ENCODE peak calls at places on chromosomes 6 and 20, in seven cellular contexts. K is NCI-H510A, N is HFF-Myc, V is brain microvascular endothelial cell, M is adrenal gland, F is GM13976, L is AG04449. Q is an unnamed sample.

GRCh38 chr6:17392978-17393334 is 439 bp upstream of the CAP2 start:
- DNase-seq in N (no peak), M (no peak), V (no peak), F (no peak), K (no peak), L (no peak), Q (no peak)

GRCh38 chr6:118892248-118893094 is 1.5 kb upstream of the ASF1A start:
- DNase-seq in F (no peak), M (no peak), N (no peak), V (no peak), L (no peak), K (no peak), Q (peak; percentile 46)

GRCh38 chr6:52900536-52900935 is 9.0 kb downstream of the GSTA3 start:
- DNase-seq in M (no peak), F (no peak), L (no peak), N (no peak), V (no peak), K (no peak), Q (no peak)

GRCh38 chr6:168238159-168238887 is 81.3 kb downstream of the DACT2 start:
- DNase-seq in K (no peak), F (no peak), L (no peak), N (no peak), M (no peak), V (no peak), Q (peak; percentile 54)

GRCh38 chr6:84358581-84358980 is 131.1 kb upstream of the CEP162 start:
- DNase-seq in V (no peak), F (no peak), M (no peak), K (no peak), N (no peak), L (no peak), Q (no peak)

GRCh38 chr6:33113720-33114119 is 37.9 kb downstream of the HLA-DPB1 start:
- DNase-seq in L (no peak), F (no peak), N (no peak), M (no peak), V (no peak), K (no peak), Q (no peak)

GRCh38 chr20:59428441-59429205 is 128.2 kb downstream of the EDN3 start:
- DNase-seq in F (no peak), K (no peak), L (no peak), V (no peak), N (no peak), M (no peak), Q (no peak)

GRCh38 chr6:30681696-30682180 is 4.7 kb downstream of the PPP1R18 start:
- DNase-seq in L (no peak), K (no peak), N (no peak), F (no peak), M (no peak), V (no peak), Q (no peak)

GRCh38 chr6:39388526-39389371 is 66.2 kb upstream of the KCNK16 start:
- DNase-seq in N (no peak), K (no peak), V (no peak), F (no peak), M (no peak), L (no peak), Q (no peak)

GRCh38 chr6:111788779-111789276 is 84.4 kb downstream of the FYN start:
- DNase-seq in N (no peak), L (no peak), F (no peak), M (no peak), K (no peak), V (no peak), Q (no peak)

GRCh38 chr6:39496951-39497350 is 174.4 kb upstream of the KCNK16 start:
- DNase-seq in N (no peak), F (no peak), L (no peak), V (peak; percentile 6), M (peak; percentile 33), K (no peak), Q (no peak)

GRCh38 chr20:13753436-13754036 is 31.2 kb downstream of the ESF1 start:
- DNase-seq in K (no peak), V (no peak), M (no peak), F (no peak), N (no peak), L (no peak), Q (no peak)

GRCh38 chr6:293185-294174 is 1.2 kb downstream of the DUSP22 start:
- DNase-seq in K (no peak), F (no peak), M (peak; percentile 50), V (no peak), N (no peak), L (no peak), Q (peak; percentile 38)

GRCh38 chr6:38176797-38177751 is 357.5 kb downstream of the ZFAND3 start:
- DNase-seq in L (no peak), K (no peak), F (no peak), M (no peak), V (peak; percentile 43), N (no peak), Q (no peak)

GRCh38 chr6:106300944-106301343 is 24.6 kb downstream of the ATG5 start:
- DNase-seq in M (no peak), F (peak; percentile 23), K (no peak), V (no peak), N (no peak), L (no peak), Q (no peak)

GRCh38 chr6:75621846-75622245 is 20.2 kb downstream of the SENP6 start:
- DNase-seq in V (no peak), F (no peak), L (no peak), M (no peak), K (no peak), N (no peak), Q (no peak)